ENCODE peak calls at places on chromosomes 11 and 22, in six cellular contexts. F is HCT116, C is A549, D is pancreas, K is heart right ventricle, L is right lobe of liver. A is an unnamed sample.

GRCh38 chr11:20443596-20443995 is 56.1 kb downstream of the PRMT3 start:
- ATAC-seq in F (peak; percentile 59), C (peak; percentile 68), D (no peak), K (no peak), L (peak; percentile 48), A (no peak)

GRCh38 chr11:28104425-28104824 is 3.5 kb downstream of the KIF18A start:
- ATAC-seq in F (no peak), C (no peak), D (no peak), K (no peak), L (no peak), A (no peak)

GRCh38 chr11:128045094-128045725 is 542.1 kb downstream of the ETS1 start:
- ATAC-seq in F (no peak), C (no peak), D (no peak), K (no peak), L (no peak), A (no peak)

GRCh38 chr22:30004689-30005088 is 75.6 kb upstream of the HORMAD2 start:
- ATAC-seq in F (no peak), C (no peak), D (peak; percentile 7), K (no peak), L (peak; percentile 27), A (no peak)

GRCh38 chr11:82038151-82038550 is 695.5 kb downstream of the FAM181B start:
- ATAC-seq in F (no peak), C (no peak), D (no peak), K (no peak), L (peak; percentile 65), A (no peak)

GRCh38 chr11:111730871-111731591 is 35.2 kb downstream of the PPP2R1B start:
- ATAC-seq in F (no peak), C (peak; percentile 62), D (peak; percentile 60), K (no peak), L (peak; percentile 40), A (peak; percentile 48)

GRCh38 chr22:26766510-26767350 is 109.3 kb downstream of the MIAT start:
- ATAC-seq in F (no peak), C (no peak), D (no peak), K (no peak), L (no peak), A (no peak)

GRCh38 chr11:46240861-46241260 is 36.6 kb upstream of the CREB3L1 start:
- ATAC-seq in F (no peak), C (no peak), D (no peak), K (no peak), L (no peak), A (no peak)

GRCh38 chr11:57279131-57279530 is 42.1 kb upstream of the APLNR start:
- ATAC-seq in F (no peak), C (no peak), D (no peak), K (no peak), L (no peak), A (no peak)

GRCh38 chr22:37898441-37899181 is 7.5 kb upstream of the MICALL1 start:
- ATAC-seq in F (peak; percentile 55), C (peak; percentile 50), D (peak; percentile 74), K (no peak), L (no peak), A (peak; percentile 68)

GRCh38 chr11:133821776-133822175 is 23.5 kb downstream of the SPATA19 start:
- ATAC-seq in F (peak; percentile 92), C (peak; percentile 88), D (peak; percentile 73), K (peak; percentile 75), L (peak; percentile 76), A (peak; percentile 53)

GRCh38 chr11:46322759-46323158 is 24.5 kb upstream of the DGKZ start:
- ATAC-seq in F (peak; percentile 89), C (peak; percentile 44), D (peak; percentile 36), K (no peak), L (no peak), A (no peak)

GRCh38 chr11:108663154-108663877 is 1.6 kb upstream of the DDX10 start:
- ATAC-seq in F (no peak), C (no peak), D (no peak), K (no peak), L (no peak), A (no peak)

GRCh38 chr22:41848468-41848867 is 15.6 kb downstream of the SREBF2 start:
- ATAC-seq in F (no peak), C (peak; percentile 50), D (peak; percentile 56), K (no peak), L (peak; percentile 66), A (peak; percentile 83)

GRCh38 chr11:46639197-46639839 is 22.0 kb downstream of the ATG13 start:
- ATAC-seq in F (no peak), C (no peak), D (no peak), K (no peak), L (no peak), A (no peak)

GRCh38 chr11:111829185-111829968 is 42.0 kb downstream of the ALG9 start:
- ATAC-seq in F (no peak), C (no peak), D (no peak), K (no peak), L (no peak), A (no peak)

GRCh38 chr11:64843971-64844329 is 503 bp downstream of the CDC42BPG start:
- ATAC-seq in F (peak; percentile 1), C (no peak), D (peak; percentile 2), K (no peak), L (no peak), A (peak; percentile 1)

GRCh38 chr11:89498845-89499448 is 7.8 kb upstream of the NOX4 start:
- ATAC-seq in F (peak; percentile 52), C (no peak), D (no peak), K (no peak), L (peak; percentile 82), A (no peak)

GRCh38 chr11:69450064-69450856 is 31.2 kb upstream of the LINC01488 start:
- ATAC-seq in F (no peak), C (no peak), D (no peak), K (peak; percentile 57), L (peak; percentile 7), A (no peak)

GRCh38 chr11:2808850-2809847 is 76.4 kb downstream of the CDKN1C start:
- ATAC-seq in F (no peak), C (no peak), D (no peak), K (no peak), L (no peak), A (no peak)

GRCh38 chr11:22177186-22177585 is 15.7 kb upstream of the ANO5 start:
- ATAC-seq in F (peak; percentile 47), C (peak; percentile 90), D (no peak), K (no peak), L (no peak), A (no peak)

GRCh38 chr11:72179804-72180396 is 12.0 kb upstream of the FOLR1 start:
- ATAC-seq in F (no peak), C (no peak), D (no peak), K (no peak), L (no peak), A (no peak)

GRCh38 chr11:78350101-78350645 is 67.4 kb downstream of the GAB2 start:
- ATAC-seq in F (no peak), C (no peak), D (peak; percentile 37), K (peak; percentile 64), L (peak; percentile 34), A (peak; percentile 89)

GRCh38 chr22:46593211-46593676 is 26.9 kb upstream of the GRAMD4 start:
- ATAC-seq in F (no peak), C (no peak), D (peak; percentile 31), K (no peak), L (peak; percentile 56), A (no peak)

GRCh38 chr22:35638408-35638807 is 9.8 kb upstream of the APOL6 start:
- ATAC-seq in F (no peak), C (no peak), D (peak; percentile 58), K (peak; percentile 95), L (peak; percentile 70), A (peak; percentile 45)

GRCh38 chr11:19365743-19366410 is 125.1 kb upstream of the E2F8 start:
- ATAC-seq in F (no peak), C (no peak), D (no peak), K (no peak), L (no peak), A (no peak)

GRCh38 chr11:57646221-57646620 is 3.5 kb downstream of the YPEL4 start:
- ATAC-seq in F (no peak), C (no peak), D (no peak), K (no peak), L (no peak), A (no peak)

A was measured in esophagus mucosa.